ENCODE peak calls at places on chromosomes 4 and X, in eight cellular contexts. A is activated T-cell treated with anti-CD3 and anti-CD28 coated beads, Interleukin-2, amount 50 U/mL, for 1 hour; O is esophagus squamous epithelium; P is nucleus accumbens; Z is activated gamma-delta T cell treated with Interleukin-2 at 50 U/mL for 16 hours; N is WTC11; F is T-cell; R is left cardiac atrium. D is an unnamed sample.

GRCh38 chr4:71259911-71260331 is 78.9 kb upstream of the SLC4A4 start:
- DNase-seq in O (no peak), F (no peak), R (no peak), Z (no peak), A (no peak), N (no peak), P (no peak), D (no peak)

GRCh38 chr4:42371306-42372063 is 25.8 kb upstream of the SHISA3 start:
- DNase-seq in N (no peak), A (no peak), F (no peak), R (no peak), P (no peak), Z (no peak), O (no peak), D (no peak)

GRCh38 chr4:29770627-29771026 is 949.5 kb upstream of the PCDH7 start:
- DNase-seq in R (no peak), P (no peak), O (no peak), F (no peak), N (no peak), A (no peak), Z (no peak), D (no peak)

GRCh38 chrX:132631579-132632232 is 142.9 kb upstream of the MBNL3 start:
- DNase-seq in Z (no peak), O (no peak), N (no peak), P (no peak), R (no peak), F (no peak), A (no peak), D (no peak)

GRCh38 chr4:52852696-52853095 is 9.4 kb upstream of the RASL11B start:
- DNase-seq in P (no peak), A (no peak), F (no peak), Z (no peak), N (no peak), R (no peak), O (no peak), D (no peak)

GRCh38 chr4:2341911-2342652 is 76.4 kb downstream of the ZFYVE28 start:
- DNase-seq in O (no peak), A (peak), P (no peak), R (no peak), Z (no peak), F (no peak), N (no peak), D (no peak)

GRCh38 chr4:133592591-133592990 is 443.5 kb downstream of the PCDH10 start:
- DNase-seq in P (no peak), O (no peak), N (no peak), A (no peak), Z (no peak), F (no peak), R (no peak), D (no peak)

GRCh38 chr4:153267915-153268694 is 63.9 kb downstream of the TRIM2 start:
- DNase-seq in P (no peak), O (no peak), Z (no peak), F (no peak), R (no peak), A (no peak), N (no peak), D (no peak)

GRCh38 chrX:135652602-135653001 is 60.8 kb upstream of the CT45A1 start:
- DNase-seq in P (no peak), A (no peak), Z (no peak), R (no peak), N (no peak), F (no peak), O (no peak), D (no peak)

GRCh38 chrX:123339201-123339905 is 155.3 kb downstream of the GRIA3 start:
- DNase-seq in P (no peak), Z (no peak), O (no peak), A (no peak), R (no peak), F (no peak), N (no peak), D (no peak)

GRCh38 chrX:108359811-108360602 is 78.2 kb downstream of the COL4A6 start:
- DNase-seq in O (no peak), Z (no peak), A (no peak), P (no peak), R (no peak), F (no peak), N (no peak), D (no peak)

GRCh38 chr4:174835536-174835935 is 6.5 kb upstream of the GLRA3 start:
- DNase-seq in R (no peak), O (no peak), N (no peak), Z (no peak), P (no peak), A (no peak), F (no peak), D (no peak)

GRCh38 chrX:135185795-135186443 is 14.7 kb upstream of the CT55 start:
- DNase-seq in A (no peak), Z (no peak), O (no peak), P (no peak), N (peak), F (peak), R (no peak), D (no peak)

GRCh38 chrX:44063611-44064010 is 90.4 kb upstream of the NDP start:
- DNase-seq in O (no peak), Z (no peak), A (no peak), N (no peak), P (no peak), R (no peak), F (no peak), D (no peak)

GRCh38 chrX:65196758-65197371 is 220.6 kb upstream of the ZC4H2 start:
- DNase-seq in F (no peak), A (no peak), P (no peak), R (no peak), O (no peak), Z (no peak), N (peak), D (no peak)

GRCh38 chr4:3613980-3614730 is 81.9 kb upstream of the LRPAP1 start:
- DNase-seq in P (no peak), O (no peak), F (no peak), Z (no peak), N (no peak), A (no peak), R (no peak), D (no peak)

GRCh38 chrX:17655232-17656034 is 81.9 kb upstream of the SCML1 start:
- DNase-seq in A (no peak), N (peak), Z (no peak), O (no peak), R (no peak), P (no peak), F (no peak), D (no peak)

GRCh38 chr4:15469402-15470148 is at the start of gene CC2D2A:
- DNase-seq in Z (no peak), A (no peak), R (no peak), P (no peak), F (no peak), N (no peak), O (no peak), D (no peak)

GRCh38 chr4:62709618-62710252 is 1509.6 kb downstream of the ADGRL3 start:
- DNase-seq in F (no peak), N (no peak), R (no peak), P (no peak), A (no peak), O (no peak), Z (no peak), D (no peak)

GRCh38 chr4:143711543-143712159 is 11.2 kb upstream of the FREM3 start:
- DNase-seq in N (peak), F (no peak), A (no peak), P (no peak), O (no peak), Z (no peak), R (no peak), D (no peak)

GRCh38 chr4:98994474-98995182 is 893 bp upstream of the METAP1 start:
- DNase-seq in P (no peak), F (no peak), N (no peak), A (no peak), O (no peak), Z (no peak), R (no peak), D (no peak)

GRCh38 chr4:38979511-38980230 is 52.5 kb downstream of the TMEM156 start:
- DNase-seq in R (no peak), F (no peak), P (no peak), N (no peak), O (no peak), A (no peak), Z (no peak), D (no peak)

GRCh38 chrX:110851780-110852179 is 56.2 kb upstream of the CHRDL1 start:
- DNase-seq in R (no peak), O (no peak), N (peak), Z (no peak), F (no peak), P (no peak), A (no peak), D (no peak)

GRCh38 chr4:128159967-128160366 is 98.9 kb downstream of the LARP1B start:
- DNase-seq in R (no peak), F (no peak), O (no peak), N (no peak), P (no peak), A (no peak), Z (no peak), D (no peak)

GRCh38 chrX:152072236-152072635 is 66.1 kb downstream of the MAGEA10 start:
- DNase-seq in F (no peak), A (no peak), R (no peak), P (no peak), O (no peak), Z (no peak), N (no peak), D (no peak)

GRCh38 chr4:15936495-15936894 is 2.0 kb downstream of the FGFBP1 start:
- DNase-seq in A (no peak), N (no peak), P (no peak), R (no peak), Z (no peak), F (no peak), O (no peak), D (no peak)

GRCh38 chrX:109830704-109831206 is 97.7 kb upstream of the ACSL4 start:
- DNase-seq in F (no peak), R (no peak), O (no peak), Z (no peak), N (no peak), A (no peak), P (no peak), D (no peak)

GRCh38 chr4:154293427-154293826 is 198.2 kb downstream of the DCHS2 start:
- DNase-seq in P (no peak), Z (no peak), A (no peak), F (no peak), O (no peak), N (no peak), R (no peak), D (no peak)

GRCh38 chrX:36908801-36909403 is 99.3 kb upstream of the FAM47C start:
- DNase-seq in O (no peak), R (no peak), F (no peak), N (no peak), A (no peak), P (no peak), Z (no peak), D (no peak)

GRCh38 chr4:141134051-141134450 is 782 bp upstream of the RNF150 start:
- DNase-seq in N (no peak), Z (no peak), F (no peak), R (no peak), O (no peak), P (no peak), A (no peak), D (no peak)

GRCh38 chr4:173642509-173642908 is 112.5 kb upstream of the HAND2 start:
- DNase-seq in R (no peak), O (no peak), P (no peak), F (no peak), Z (no peak), N (no peak), A (no peak), D (no peak)

GRCh38 chrX:119887721-119888425 is 7.8 kb upstream of the AKAP14 start:
- DNase-seq in Z (peak), R (peak), F (peak), O (no peak), P (no peak), A (peak), N (peak), D (peak)

GRCh38 chr4:151226004-151226932 is 50.7 kb upstream of the PRSS48 start:
- DNase-seq in N (no peak), R (no peak), A (no peak), P (no peak), F (no peak), O (no peak), Z (no peak), D (no peak)

GRCh38 chr4:70544279-70544870 is 26.0 kb downstream of the AMTN start:
- DNase-seq in F (no peak), A (no peak), R (no peak), N (no peak), Z (no peak), O (no peak), P (no peak), D (no peak)

GRCh38 chrX:34918856-34919255 is 23.7 kb upstream of the FAM47B start:
- DNase-seq in F (no peak), R (no peak), Z (no peak), N (peak), O (no peak), P (no peak), A (no peak), D (no peak)

GRCh38 chr4:3414421-3415279 is 27.1 kb upstream of the HGFAC start:
- DNase-seq in F (no peak), N (no peak), R (peak), P (no peak), A (no peak), Z (no peak), O (no peak), D (no peak)

GRCh38 chr4:20901851-20902250 is 201.6 kb downstream of the PACRGL start:
- DNase-seq in P (no peak), R (no peak), N (no peak), O (no peak), A (no peak), Z (no peak), F (no peak), D (no peak)

GRCh38 chr4:126583509-126583908 is 1049.2 kb upstream of the INTU start:
- DNase-seq in O (no peak), R (no peak), P (no peak), A (no peak), N (peak), Z (no peak), F (no peak), D (no peak)